ENCODE peak calls at places on chromosomes 12 and 14, in six cellular contexts. A is NCI-H2081, S is mammary epithelial cell, I is NCI-H1694 treated with DMSO at 0.1 percent for 48 hours, M is NCI-H460, Y is fibroblast of lung. P is an unnamed sample.

GRCh38 chr12:113899844-113900471 is 66.2 kb downstream of the RBM19 start:
- DNase-seq in I (peak; percentile 46), M (no peak), S (peak; percentile 54), Y (no peak), A (peak; percentile 55), P (peak; percentile 59)

GRCh38 chr12:70360218-70360617 is 5.9 kb upstream of the KCNMB4 start:
- DNase-seq in S (no peak), M (no peak), A (no peak), Y (no peak), I (no peak), P (no peak)

GRCh38 chr14:104144911-104145825 is 6.8 kb downstream of the KIF26A start:
- DNase-seq in Y (no peak), A (no peak), I (no peak), M (no peak), S (no peak), P (no peak)

GRCh38 chr14:93029417-93029816 is 86.3 kb downstream of the ITPK1 start:
- DNase-seq in M (no peak), S (no peak), I (no peak), A (no peak), Y (no peak), P (no peak)

GRCh38 chr12:50314629-50315312 is 31.5 kb upstream of the LIMA1 start:
- DNase-seq in Y (peak; percentile 57), I (peak; percentile 61), A (peak; percentile 15), S (no peak), M (peak; percentile 33), P (peak; percentile 11)

GRCh38 chr14:101716077-101716950 is 45.2 kb upstream of the PPP2R5C start:
- DNase-seq in A (no peak), Y (no peak), S (no peak), M (no peak), I (no peak), P (no peak)

GRCh38 chr14:32595496-32595895 is 266.4 kb downstream of the AKAP6 start:
- DNase-seq in M (no peak), A (no peak), I (no peak), Y (no peak), S (no peak), P (no peak)

GRCh38 chr14:28870033-28870564 is 103.5 kb downstream of the FOXG1 start:
- DNase-seq in M (no peak), I (no peak), Y (no peak), A (no peak), S (no peak), P (no peak)

GRCh38 chr12:95118138-95118787 is 44.8 kb upstream of the NR2C1 start:
- DNase-seq in A (no peak), I (no peak), S (peak; percentile 93), M (no peak), Y (peak; percentile 93), P (no peak)